ENCODE peak calls at places on chromosomes 2 and 18, in seven cellular contexts. F is mesenchymal stem cell, X is midbrain, W is ecto neural progenitor cell, D is neural progenitor cell, A is C1 segment of cervical spinal cord, T is NCI-H82. I is an unnamed sample.

GRCh38 chr2:108193251-108193650 is 46.5 kb upstream of the SULT1C3 start:
- DNase-seq in F (peak; percentile 27), X (no peak), W (no peak), D (no peak), A (no peak), T (no peak), I (no peak)

GRCh38 chr2:148926291-148926961 is 51.4 kb downstream of the KIF5C start:
- DNase-seq in F (peak; percentile 36), X (peak; percentile 82), W (no peak), D (peak; percentile 52), A (peak; percentile 68), T (peak; percentile 69), I (peak; percentile 56)

GRCh38 chr18:47996091-47996541 is 65.7 kb upstream of the SMAD2 start:
- DNase-seq in F (no peak), X (no peak), W (peak; percentile 64), D (peak; percentile 88), A (no peak), T (peak; percentile 97), I (no peak)

GRCh38 chr2:119753041-119753929 is 6.4 kb upstream of the PTPN4 start:
- DNase-seq in F (peak; percentile 54), X (peak; percentile 61), W (no peak), D (peak; percentile 61), A (no peak), T (peak; percentile 77), I (no peak)

GRCh38 chr2:240786871-240787311 is 33.1 kb downstream of the KIF1A start:
- DNase-seq in F (no peak), X (no peak), W (no peak), D (no peak), A (no peak), T (no peak), I (no peak)

GRCh38 chr18:76379226-76380126 is 115.6 kb downstream of the ZNF516 start:
- DNase-seq in F (no peak), X (no peak), W (no peak), D (no peak), A (no peak), T (no peak), I (no peak)

GRCh38 chr2:48310581-48310980 is 219.4 kb upstream of the STON1 start:
- DNase-seq in F (no peak), X (no peak), W (no peak), D (no peak), A (no peak), T (no peak), I (no peak)

GRCh38 chr2:106089611-106090010 is 104.5 kb downstream of the UXS1 start:
- DNase-seq in F (no peak), X (no peak), W (no peak), D (no peak), A (no peak), T (no peak), I (no peak)

GRCh38 chr2:70674636-70675430 is 93.2 kb downstream of the ADD2 start:
- DNase-seq in F (no peak), X (no peak), W (no peak), D (no peak), A (no peak), T (no peak), I (no peak)

GRCh38 chr18:77201508-77201907 is 48.1 kb upstream of the GALR1 start:
- DNase-seq in F (no peak), X (no peak), W (no peak), D (no peak), A (no peak), T (no peak), I (no peak)

GRCh38 chr2:159637988-159638501 is 21.7 kb upstream of the BAZ2B start:
- DNase-seq in F (peak; percentile 67), X (no peak), W (no peak), D (no peak), A (no peak), T (no peak), I (no peak)

GRCh38 chr2:119476301-119477117 is 44.9 kb downstream of the TMEM37 start:
- DNase-seq in F (peak; percentile 50), X (peak; percentile 65), W (peak; percentile 85), D (peak; percentile 83), A (peak; percentile 43), T (peak; percentile 82), I (peak; percentile 36)

GRCh38 chr2:8581601-8582041 is 100.2 kb upstream of the ID2 start:
- DNase-seq in F (no peak), X (no peak), W (peak; percentile 29), D (no peak), A (no peak), T (no peak), I (no peak)

GRCh38 chr18:44636241-44636640 is 44.4 kb upstream of the SETBP1 start:
- DNase-seq in F (no peak), X (no peak), W (no peak), D (no peak), A (no peak), T (no peak), I (no peak)

GRCh38 chr18:14927701-14928100 is 179.7 kb downstream of the ANKRD30B start:
- DNase-seq in F (no peak), X (no peak), W (no peak), D (no peak), A (no peak), T (no peak), I (no peak)

GRCh38 chr2:39119732-39120520 is 925 bp downstream of the SOS1 start:
- DNase-seq in F (peak; percentile 68), X (peak; percentile 64), W (peak; percentile 81), D (peak; percentile 82), A (peak; percentile 76), T (peak; percentile 86), I (no peak)

GRCh38 chr18:44696892-44697291 is 16.2 kb downstream of the SETBP1 start:
- DNase-seq in F (no peak), X (no peak), W (peak; percentile 55), D (peak; percentile 37), A (no peak), T (no peak), I (no peak)

GRCh38 chr2:44549099-44549471 is 187.3 kb downstream of the CAMKMT start:
- DNase-seq in F (peak; percentile 67), X (no peak), W (no peak), D (no peak), A (no peak), T (no peak), I (no peak)

GRCh38 chr18:58287626-58288289 is 243.7 kb downstream of the NEDD4L start:
- DNase-seq in F (no peak), X (no peak), W (no peak), D (peak; percentile 17), A (no peak), T (no peak), I (no peak)

GRCh38 chr2:85750509-85751299 is 3.1 kb upstream of the ATOH8 start:
- DNase-seq in F (peak; percentile 66), X (peak; percentile 81), W (peak; percentile 80), D (peak; percentile 76), A (peak; percentile 76), T (peak; percentile 81), I (no peak)

GRCh38 chr2:190679813-190680591 is 31.1 kb downstream of the NAB1 start:
- DNase-seq in F (peak; percentile 13), X (peak; percentile 29), W (peak; percentile 83), D (peak; percentile 76), A (peak; percentile 41), T (peak; percentile 73), I (no peak)

GRCh38 chr18:78685980-78686530 is 293.6 kb upstream of the SALL3 start:
- DNase-seq in F (no peak), X (no peak), W (no peak), D (no peak), A (no peak), T (no peak), I (no peak)

GRCh38 chr2:28199995-28200394 is 192.7 kb upstream of the FOSL2 start:
- DNase-seq in F (no peak), X (no peak), W (no peak), D (no peak), A (no peak), T (no peak), I (no peak)

GRCh38 chr2:69538872-69539548 is 101.8 kb upstream of the NFU1 start:
- DNase-seq in F (peak; percentile 70), X (no peak), W (no peak), D (no peak), A (no peak), T (no peak), I (no peak)

GRCh38 chr2:216404010-216404618 is 8.2 kb upstream of the SMARCAL1 start:
- DNase-seq in F (peak; percentile 47), X (peak; percentile 23), W (no peak), D (peak; percentile 50), A (peak; percentile 1), T (peak; percentile 55), I (no peak)

GRCh38 chr2:8006626-8007025 is 675.2 kb upstream of the ID2 start:
- DNase-seq in F (no peak), X (no peak), W (no peak), D (no peak), A (no peak), T (no peak), I (no peak)

GRCh38 chr2:73283545-73284295 is 558 bp downstream of the FBXO41 start:
- DNase-seq in F (no peak), X (no peak), W (no peak), D (peak; percentile 27), A (no peak), T (peak; percentile 58), I (no peak)

GRCh38 chr2:230924470-230925341 is at the start of gene GPR55:
- DNase-seq in F (no peak), X (no peak), W (no peak), D (peak; percentile 49), A (no peak), T (peak; percentile 64), I (no peak)

I was measured in amygdala.